ENCODE peak calls at places on chromosomes 1 and 21, in eight cellular contexts. X is choroid plexus epithelial cell, F is foreskin fibroblast, J is mammary epithelial cell, S is AG10803, W is astrocyte, R is fibroblast of mammary gland, U is heart left ventricle. I is an unnamed sample.
A peak's percentile ranks its signal among the peaks of the same experiment; 100 is the strongest.

GRCh38 chr21:35563885-35564451 is 496.4 kb downstream of the SETD4 start:
- DNase-seq in X (peak; percentile 96), F (peak; percentile 90), J (no peak), S (peak; percentile 99), W (peak; percentile 97), R (peak; percentile 99), U (peak; percentile 81), I (peak; percentile 52)

GRCh38 chr1:176102700-176103244 is 104.3 kb downstream of the COP1 start:
- DNase-seq in X (no peak), F (no peak), J (peak; percentile 50), S (peak; percentile 1), W (peak; percentile 27), R (peak; percentile 66), U (no peak), I (no peak)

GRCh38 chr1:5709976-5710375 is 282.2 kb downstream of the NPHP4 start:
- DNase-seq in X (no peak), F (no peak), J (no peak), S (no peak), W (no peak), R (no peak), U (no peak), I (no peak)

GRCh38 chr1:232575524-232576040 is 54.4 kb downstream of the SIPA1L2 start:
- DNase-seq in X (no peak), F (no peak), J (peak; percentile 7), S (no peak), W (peak; percentile 42), R (no peak), U (no peak), I (no peak)

GRCh38 chr1:9249534-9250335 is 15.2 kb downstream of the H6PD start:
- DNase-seq in X (peak; percentile 76), F (no peak), J (no peak), S (peak; percentile 26), W (no peak), R (peak; percentile 75), U (peak; percentile 88), I (peak; percentile 63)

GRCh38 chr1:220094016-220094911 is at the start of gene IARS2:
- DNase-seq in X (peak; percentile 41), F (peak; percentile 87), J (peak; percentile 82), S (peak; percentile 79), W (peak; percentile 60), R (peak; percentile 74), U (peak; percentile 91), I (peak; percentile 97)

GRCh38 chr1:191752342-191752741 is 405.9 kb upstream of the RGS18 start:
- DNase-seq in X (no peak), F (no peak), J (no peak), S (no peak), W (no peak), R (no peak), U (no peak), I (no peak)

GRCh38 chr1:115063238-115063901 is 25.9 kb downstream of the TSPAN2 start:
- DNase-seq in X (no peak), F (no peak), J (peak; percentile 58), S (no peak), W (peak; percentile 76), R (no peak), U (no peak), I (no peak)

GRCh38 chr1:206924549-206925115 is 2.9 kb upstream of the FCMR start:
- DNase-seq in X (no peak), F (no peak), J (no peak), S (no peak), W (no peak), R (no peak), U (no peak), I (no peak)

GRCh38 chr1:206836111-206836510 is 29.3 kb upstream of the IL20 start:
- DNase-seq in X (no peak), F (no peak), J (no peak), S (peak; percentile 83), W (no peak), R (peak; percentile 50), U (no peak), I (no peak)

GRCh38 chr1:182565537-182565936 is 23.5 kb downstream of the RNASEL start:
- DNase-seq in X (peak; percentile 39), F (no peak), J (no peak), S (no peak), W (no peak), R (no peak), U (no peak), I (no peak)

GRCh38 chr1:236888126-236888525 is 93.0 kb downstream of the MTR start:
- DNase-seq in X (no peak), F (no peak), J (no peak), S (no peak), W (no peak), R (no peak), U (peak; percentile 33), I (no peak)

GRCh38 chr1:54736685-54737084 is 21.0 kb downstream of the TTC4 start:
- DNase-seq in X (no peak), F (no peak), J (no peak), S (no peak), W (no peak), R (no peak), U (no peak), I (no peak)

GRCh38 chr1:218384576-218384975 is 39.4 kb downstream of the TGFB2 start:
- DNase-seq in X (peak; percentile 59), F (peak; percentile 39), J (no peak), S (peak; percentile 34), W (peak; percentile 70), R (peak; percentile 42), U (no peak), I (no peak)

GRCh38 chr1:43565600-43566360 is 35.1 kb downstream of the PTPRF start:
- DNase-seq in X (peak; percentile 48), F (peak; percentile 67), J (no peak), S (peak; percentile 47), W (peak; percentile 41), R (peak; percentile 50), U (peak; percentile 69), I (no peak)

GRCh38 chr1:94962745-94963265 is 35.9 kb upstream of the CNN3 start:
- DNase-seq in X (peak; percentile 63), F (no peak), J (no peak), S (peak; percentile 44), W (no peak), R (peak; percentile 46), U (no peak), I (no peak)

GRCh38 chr1:51421961-51422360 is 91.6 kb upstream of the TTC39A start:
- DNase-seq in X (peak; percentile 84), F (peak; percentile 23), J (peak; percentile 25), S (peak; percentile 64), W (peak; percentile 58), R (peak; percentile 73), U (no peak), I (no peak)

GRCh38 chr1:9271268-9271667 is 21.4 kb upstream of the SPSB1 start:
- DNase-seq in X (no peak), F (no peak), J (no peak), S (no peak), W (no peak), R (no peak), U (no peak), I (no peak)

GRCh38 chr1:54798769-54799641 is 2.1 kb downstream of the TTC22 start:
- DNase-seq in X (peak; percentile 64), F (no peak), J (peak; percentile 85), S (peak; percentile 33), W (no peak), R (peak; percentile 49), U (no peak), I (peak; percentile 69)

GRCh38 chr1:1273152-1273534 is 511 bp downstream of the UBE2J2 start:
- DNase-seq in X (no peak), F (no peak), J (no peak), S (no peak), W (no peak), R (no peak), U (no peak), I (peak; percentile 56)

GRCh38 chr1:225343618-225344017 is 84.2 kb downstream of the LBR start:
- DNase-seq in X (peak; percentile 37), F (peak; percentile 2), J (no peak), S (peak; percentile 1), W (no peak), R (peak; percentile 39), U (no peak), I (no peak)
- TF ChIP-seq CTCF in X (peak; percentile 44), F (peak; percentile 27), J (peak; percentile 12), S (peak; percentile 32), W (peak; percentile 10), R (peak; percentile 34), U (no peak), I (no peak)

GRCh38 chr1:92169606-92170005 is 48.1 kb upstream of the C1orf146 start:
- DNase-seq in X (no peak), F (no peak), J (no peak), S (no peak), W (no peak), R (no peak), U (no peak), I (no peak)

GRCh38 chr1:92169161-92169560 is 48.6 kb upstream of the C1orf146 start:
- DNase-seq in X (no peak), F (no peak), J (no peak), S (no peak), W (no peak), R (no peak), U (no peak), I (no peak)

GRCh38 chr1:92168657-92169056 is 49.1 kb upstream of the C1orf146 start:
- DNase-seq in X (no peak), F (no peak), J (no peak), S (no peak), W (peak; percentile 6), R (no peak), U (no peak), I (no peak)

GRCh38 chr1:92167151-92167550 is 50.6 kb upstream of the C1orf146 start:
- DNase-seq in X (no peak), F (no peak), J (no peak), S (no peak), W (no peak), R (no peak), U (no peak), I (no peak)
- H3K4me3 ChIP-seq in X (no peak overlapping the region), F (no peak overlapping the region), J (no peak overlapping the region), S (no peak overlapping the region), W (no peak overlapping the region), R (no peak overlapping the region), U (no peak overlapping the region), I (no peak overlapping the region)

DNA sequence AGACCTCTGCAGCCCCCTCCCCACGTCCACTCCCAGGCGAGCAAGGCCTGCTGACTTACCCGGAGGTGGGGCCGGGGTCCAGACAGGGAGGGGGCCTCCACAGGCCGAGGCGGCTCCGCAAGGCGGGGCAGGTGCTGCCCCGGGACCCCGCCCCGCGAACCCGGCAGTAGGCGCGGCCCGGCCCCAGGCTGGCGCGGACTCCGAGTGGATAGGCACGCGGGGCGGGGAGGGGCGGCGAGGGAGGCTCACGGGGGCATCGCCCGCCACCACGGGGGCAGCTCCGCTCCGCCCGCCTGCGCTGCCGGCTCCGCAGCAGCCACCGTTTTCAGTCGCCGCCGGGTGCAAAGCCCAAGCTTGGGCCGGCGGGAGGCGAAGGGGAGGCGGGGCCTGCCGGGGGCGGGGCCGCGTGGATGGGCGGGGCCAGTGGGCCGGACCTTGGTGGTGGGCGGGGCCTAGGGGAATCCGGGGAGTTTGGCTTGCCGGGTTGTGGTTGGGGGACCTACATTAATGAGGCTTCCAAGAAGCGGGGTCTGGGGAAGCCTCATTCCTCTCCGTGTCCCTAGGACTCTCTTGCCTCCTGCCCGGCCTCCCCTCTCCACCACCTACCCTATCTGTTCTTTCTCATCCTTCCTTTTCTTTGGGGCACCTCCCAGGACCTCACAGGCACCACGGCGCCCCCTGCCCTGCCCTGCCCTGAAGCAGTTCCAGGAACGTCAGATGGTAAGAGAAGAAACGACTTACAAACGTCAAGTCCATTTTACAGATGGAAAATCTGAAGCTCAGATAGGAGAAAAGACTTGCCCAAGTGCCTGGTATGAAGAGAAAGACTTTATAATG is at the start of gene RIMS3:
- DNase-seq in X (peak; percentile 42), F (peak; percentile 34), J (peak; percentile 56), S (peak; percentile 18), W (no peak), R (peak; percentile 18), U (peak; percentile 81), I (peak; percentile 94)
- TF ChIP-seq CTCF in X (no peak), F (no peak), J (no peak), S (no peak), W (no peak), R (no peak), U (no peak), I (no peak)

GRCh38 chr1:15206418-15207030 is 40.5 kb upstream of the FHAD1 start:
- DNase-seq in X (peak; percentile 25), F (no peak), J (peak; percentile 92), S (no peak), W (peak; percentile 43), R (no peak), U (no peak), I (no peak)
- H3K4me3 ChIP-seq in X (no peak overlapping the region), F (no peak overlapping the region), J (no peak overlapping the region), S (no peak overlapping the region), W (no peak overlapping the region), R (no peak overlapping the region), U (no peak overlapping the region), I (no peak overlapping the region)

I was measured in mucosa of descending colon.